ENCODE peak calls at places on chromosomes 11 and 22, in ten cellular contexts. H, A, W, X, T, B, O, V, S and Y are unnamed samples.

GRCh38 chr11:12581923-12582322 is 92.3 kb upstream of the TEAD1 start:
- DNase-seq in X (peak), S (peak), V (peak), W (peak), A (no peak), O (no peak), H (no peak), T (peak), B (peak), Y (peak)

GRCh38 chr11:104148074-104148473 is 15.9 kb downstream of the PDGFD start:
- DNase-seq in O (no peak), T (peak), V (peak), H (no peak), W (peak), A (no peak), X (no peak), B (no peak), S (peak), Y (peak)

GRCh38 chr11:48013269-48013901 is 33.0 kb downstream of the PTPRJ start:
- DNase-seq in O (no peak), V (no peak), A (peak), T (peak), W (peak), X (no peak), B (peak), H (peak), S (no peak), Y (no peak)

GRCh38 chr11:72842644-72843330 is 28.6 kb downstream of the ATG16L2 start:
- DNase-seq in O (no peak), A (no peak), T (no peak), X (no peak), S (no peak), W (no peak), H (no peak), B (no peak), V (no peak), Y (no peak)

GRCh38 chr11:116890193-116890592 is 52.8 kb upstream of the APOA1 start:
- DNase-seq in V (no peak), W (peak), B (no peak), S (no peak), H (no peak), O (no peak), A (no peak), T (peak), X (no peak), Y (no peak)

GRCh38 chr11:89736566-89736965 is 26.5 kb downstream of the TRIM77 start:
- DNase-seq in V (peak), B (no peak), A (no peak), H (no peak), T (no peak), O (no peak), S (no peak), X (no peak), W (no peak), Y (no peak)

GRCh38 chr11:3087821-3088800 is 30.9 kb upstream of the CARS1 start:
- DNase-seq in W (peak), O (peak), T (no peak), H (no peak), X (no peak), S (no peak), V (peak), B (no peak), A (no peak), Y (no peak)

GRCh38 chr11:33706546-33706945 is 5.9 kb upstream of the C11orf91 start:
- DNase-seq in S (peak), A (no peak), W (no peak), V (no peak), H (no peak), B (no peak), O (no peak), T (peak), X (no peak), Y (no peak)

GRCh38 chr11:128734439-128735224 is 40.8 kb downstream of the FLI1 start:
- DNase-seq in O (no peak), W (no peak), A (no peak), V (no peak), B (peak), S (no peak), H (peak), X (no peak), T (no peak), Y (no peak)

GRCh38 chr11:107741044-107741823 is 29.4 kb upstream of the SLN start:
- DNase-seq in V (peak), W (peak), O (no peak), X (peak), A (no peak), B (peak), H (no peak), T (peak), S (peak), Y (no peak)

GRCh38 chr22:20102203-20102780 is 13.6 kb upstream of the RANBP1 start:
- DNase-seq in V (no peak), B (no peak), W (no peak), X (no peak), H (no peak), A (peak), S (no peak), O (no peak), T (no peak), Y (no peak)

GRCh38 chr11:79076526-79077115 is 364.2 kb downstream of the TENM4 start:
- DNase-seq in V (peak), W (no peak), O (peak), S (peak), T (peak), A (peak), H (peak), B (peak), X (no peak), Y (no peak)

GRCh38 chr11:45252134-45252856 is 33.8 kb downstream of the SYT13 start:
- DNase-seq in V (no peak), O (peak), H (peak), X (no peak), S (peak), A (no peak), T (peak), B (peak), W (peak), Y (no peak)

GRCh38 chr11:32386770-32387377 is 48.5 kb downstream of the WT1 start:
- DNase-seq in X (no peak), S (no peak), A (no peak), W (peak), T (peak), B (no peak), H (no peak), O (no peak), V (peak), Y (no peak)

GRCh38 chr11:65454311-65454695 is 31.7 kb downstream of the NEAT1 start:
- DNase-seq in V (no peak), H (no peak), A (peak), O (peak), T (peak), B (no peak), X (no peak), W (peak), S (peak), Y (no peak)

GRCh38 chr11:74636633-74637184 is 44.3 kb downstream of the POLD3 start:
- DNase-seq in H (no peak), O (no peak), W (peak), A (no peak), V (peak), T (peak), X (peak), B (no peak), S (peak), Y (peak)

GRCh38 chr11:862028-862703 is 19.5 kb downstream of the TSPAN4 start:
- DNase-seq in A (no peak), W (no peak), T (no peak), X (no peak), V (no peak), B (no peak), S (peak), O (no peak), H (peak), Y (no peak)
- H3K4me3 ChIP-seq in A (no peak), W (no peak), T (no peak), X (no peak), V (no peak), B (no peak), S (no peak), O (no peak), H (no peak), Y (no peak)

DNA sequence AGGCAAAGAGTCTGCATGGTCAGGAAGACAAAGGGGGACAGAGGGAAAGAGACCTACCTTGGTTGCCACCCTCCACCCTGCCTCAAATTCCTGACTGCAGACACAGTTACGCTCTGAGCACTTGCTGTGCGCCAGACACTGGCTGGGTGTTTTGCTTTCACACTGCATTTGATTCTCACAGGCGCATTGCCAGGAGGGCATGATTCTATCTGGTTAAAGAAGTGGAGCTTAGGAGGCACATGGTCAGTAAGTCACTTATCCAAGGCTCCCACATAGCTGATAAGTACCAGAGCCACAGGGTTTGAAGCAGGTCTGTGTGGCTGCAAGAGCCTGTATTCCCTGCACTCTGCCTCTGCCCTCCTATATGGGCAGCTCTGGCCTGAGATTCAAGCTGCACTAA is 103.9 kb downstream of the TIMP3 start:
- DNase-seq in V (no peak), B (no peak), X (no peak), O (no peak), H (no peak), W (no peak), A (no peak), T (no peak), S (no peak), Y (no peak)
- H3K4me3 ChIP-seq in V (no peak), B (no peak), X (no peak), O (no peak), H (no peak), W (no peak), A (no peak), T (no peak), S (no peak), Y (no peak)

DNA sequence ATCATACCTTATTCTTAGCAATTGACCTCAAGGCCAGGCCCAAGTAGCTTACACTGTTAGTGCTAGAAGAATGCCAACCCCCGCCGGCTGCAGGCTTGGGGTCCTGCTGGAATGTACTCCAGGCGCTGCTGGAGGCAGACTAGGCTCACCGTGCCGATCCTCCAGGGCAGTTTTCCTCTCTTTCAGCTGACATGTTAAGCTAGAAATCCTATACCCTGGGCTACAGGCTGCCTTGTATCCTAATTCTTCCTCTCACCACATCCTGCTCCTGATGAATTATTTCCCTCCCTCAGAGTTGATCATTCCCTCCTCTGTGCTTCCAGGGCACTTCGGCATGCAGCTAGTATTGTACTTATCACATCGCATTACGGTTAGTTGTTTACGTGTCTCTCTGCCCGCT is 3.4 kb downstream of the SPTBN2 start:
- DNase-seq in X (no peak), V (no peak), B (no peak), A (no peak), O (no peak), W (peak), T (peak), H (no peak), S (no peak), Y (no peak)
- H3K4me3 ChIP-seq in X (no peak), V (no peak), B (no peak), A (peak), O (no peak), W (no peak), T (no peak), H (no peak), S (no peak), Y (no peak)

GRCh38 chr22:23243006-23243573 is 62.8 kb downstream of the BCR start:
- DNase-seq in H (no peak), O (peak), V (no peak), S (no peak), T (no peak), A (no peak), X (no peak), W (no peak), B (no peak), Y (no peak)

GRCh38 chr22:23240639-23241389 is 60.5 kb downstream of the BCR start:
- DNase-seq in X (no peak), W (no peak), H (peak), O (peak), B (no peak), A (no peak), V (peak), T (peak), S (no peak), Y (no peak)

GRCh38 chr22:23241562-23242472 is 61.5 kb downstream of the BCR start:
- DNase-seq in O (peak), H (no peak), A (no peak), W (no peak), X (no peak), S (no peak), V (no peak), B (no peak), T (no peak), Y (no peak)

GRCh38 chr22:23243859-23244689 is 63.8 kb downstream of the BCR start:
- DNase-seq in S (no peak), A (no peak), O (no peak), V (no peak), T (no peak), B (no peak), W (no peak), H (no peak), X (no peak), Y (no peak)

DNA sequence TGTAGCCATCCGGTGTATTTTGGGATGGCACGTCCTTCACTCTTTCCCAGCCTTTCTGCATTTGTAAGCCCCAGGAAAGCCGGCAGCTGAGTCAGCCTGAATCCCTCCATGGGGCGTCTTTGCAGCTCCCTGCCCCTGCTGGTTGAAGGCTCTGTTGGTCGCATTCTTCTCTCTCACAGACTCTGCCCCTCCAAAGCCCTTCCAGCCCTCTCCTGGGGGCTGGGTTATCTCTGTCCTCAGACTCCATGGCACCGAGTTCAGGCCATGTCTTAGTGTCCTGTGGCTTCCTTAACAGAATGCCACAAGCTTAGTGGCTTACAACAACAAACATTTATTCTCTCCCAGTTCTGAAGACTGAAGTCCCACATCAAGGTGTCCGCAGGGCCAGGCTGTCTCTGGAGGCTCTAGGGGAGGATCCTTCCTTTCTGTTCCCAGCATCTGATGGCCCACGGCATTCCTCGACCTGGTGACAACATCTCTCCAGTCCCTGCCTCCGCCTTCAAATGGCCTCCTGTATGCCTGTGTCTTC is 62.2 kb downstream of the BCR start:
- DNase-seq in B (no peak), S (no peak), X (no peak), T (no peak), W (peak), H (no peak), A (no peak), O (peak), V (no peak), Y (no peak)
- H3K4me3 ChIP-seq in B (no peak), S (no peak), X (no peak), T (no peak), W (no peak), H (no peak), A (no peak), O (no peak), V (no peak), Y (no peak)

DNA sequence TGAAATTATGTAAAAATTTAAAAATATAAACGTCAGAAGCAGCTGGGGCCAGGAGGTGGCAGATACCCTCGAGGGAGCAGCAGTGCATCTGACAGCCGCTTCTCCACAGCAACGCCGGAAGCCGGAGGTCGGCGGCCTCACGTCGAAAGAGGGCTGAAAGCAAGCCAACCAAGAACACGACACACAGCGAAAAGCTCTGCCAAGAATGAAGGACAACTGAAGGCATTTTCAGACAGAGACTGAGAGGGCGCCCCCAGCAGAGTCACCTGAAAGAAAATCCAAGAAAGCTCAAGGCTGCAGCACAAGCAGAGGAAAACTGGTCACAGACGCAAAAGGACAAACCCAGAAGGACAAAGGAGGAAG is 34.4 kb upstream of the MOB2 start:
- DNase-seq in A (no peak), T (peak), W (no peak), X (no peak), B (no peak), V (no peak), O (no peak), S (no peak), H (no peak), Y (no peak)
- H3K4me3 ChIP-seq in A (no peak), T (no peak), W (no peak), X (no peak), B (no peak), V (no peak), O (no peak), S (no peak), H (no peak), Y (no peak)

DNA sequence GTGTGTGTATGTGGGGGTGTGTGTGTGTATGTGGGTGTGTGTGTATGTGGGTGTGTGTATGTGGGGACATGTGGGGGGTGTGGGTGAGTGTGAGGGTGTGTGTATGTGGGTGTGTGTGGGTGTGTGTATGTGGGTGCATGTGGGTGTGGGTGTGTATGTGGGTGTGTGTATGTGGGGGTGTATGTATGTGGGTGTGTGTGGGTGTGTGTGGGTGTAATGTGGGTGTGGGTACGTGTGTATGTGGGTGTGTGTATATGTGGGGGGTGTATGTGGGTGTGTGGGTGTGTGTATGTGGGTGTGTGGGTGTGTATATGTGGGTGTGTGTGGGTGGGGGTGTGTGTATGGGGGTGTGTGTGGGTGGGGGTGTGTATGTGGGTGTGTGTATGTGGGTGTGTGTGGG is 106.7 kb downstream of the SPATA19 start:
- DNase-seq in S (no peak), O (no peak), H (no peak), V (no peak), A (no peak), T (no peak), X (no peak), B (no peak), W (no peak), Y (no peak)
- H3K4me3 ChIP-seq in S (no peak), O (no peak), H (no peak), V (no peak), A (no peak), T (no peak), X (no peak), B (no peak), W (no peak), Y (no peak)

DNA sequence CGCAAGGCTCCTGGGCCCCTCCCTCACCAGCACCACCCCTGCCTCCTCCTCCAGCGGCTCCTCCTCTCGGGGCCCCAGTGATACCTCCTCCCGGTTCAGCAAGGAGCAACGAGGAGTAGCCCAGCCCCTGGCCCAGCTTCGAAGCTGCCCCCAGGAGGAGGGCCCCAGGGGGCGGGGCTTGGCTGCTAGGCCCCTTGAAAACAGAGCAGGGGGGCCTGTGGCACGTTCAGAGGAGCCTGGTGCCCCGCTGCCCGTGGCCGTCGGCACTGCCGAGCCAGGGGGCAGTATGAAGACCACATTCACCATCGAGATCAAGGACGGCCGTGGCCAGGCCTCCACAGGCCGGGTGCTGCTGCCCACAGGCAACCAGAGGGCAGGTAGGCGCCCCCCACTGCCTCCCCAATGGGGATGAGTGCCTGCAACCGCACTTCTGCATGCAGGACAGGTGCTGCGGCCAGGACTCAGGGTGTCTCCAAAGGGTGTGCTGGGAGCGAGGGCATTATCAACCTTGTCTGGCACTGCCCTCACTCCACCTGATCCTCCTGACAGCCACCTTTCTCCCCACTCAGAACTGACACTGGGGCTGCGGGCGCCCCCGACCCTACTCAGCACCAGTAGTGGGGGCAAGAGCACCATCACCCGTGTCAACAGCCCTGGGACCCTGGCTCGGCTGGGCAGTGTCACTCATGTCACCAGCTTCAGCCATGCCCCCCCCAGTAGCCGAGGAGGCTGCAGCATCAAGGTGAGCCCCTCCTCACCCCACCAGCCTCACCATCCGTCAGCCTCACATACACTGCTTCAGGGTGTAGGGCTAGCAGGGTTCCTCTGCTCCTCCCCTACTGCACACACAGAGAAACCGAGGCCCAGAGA is 10.2 kb downstream of the SMTN start:
- DNase-seq in V (no peak), X (no peak), S (no peak), T (no peak), A (no peak), W (no peak), O (no peak), B (no peak), H (no peak), Y (no peak)
- H3K4me3 ChIP-seq in V (no peak), X (no peak), S (no peak), T (no peak), A (no peak), W (no peak), O (no peak), B (no peak), H (peak), Y (no peak)